ENCODE peak calls at places on chromosome 21, in five cellular contexts. N, G, V, C and O are unnamed samples.
A peak's percentile ranks its signal among the peaks of the same experiment; 100 is the strongest.

GRCh38 chr21:29477941-29478340 is 179.2 kb downstream of the BACH1 start:
- DNase-seq in C (no peak), G (no peak), N (no peak), V (no peak), O (peak; percentile 77)

GRCh38 chr21:37393030-37393429 is 26.5 kb downstream of the DYRK1A start:
- DNase-seq in G (no peak), C (no peak), V (no peak), N (no peak), O (no peak)

GRCh38 chr21:40631201-40631600 is 215.8 kb downstream of the DSCAM start:
- DNase-seq in N (no peak), C (no peak), G (no peak), V (no peak), O (no peak)

GRCh38 chr21:34182436-34182835 is 109.1 kb downstream of the MRPS6 start:
- DNase-seq in V (no peak), C (no peak), N (no peak), G (no peak), O (peak; percentile 20)

GRCh38 chr21:37531402-37532042 is 164.9 kb downstream of the DYRK1A start:
- DNase-seq in V (no peak), C (peak; percentile 44), G (no peak), N (no peak), O (peak; percentile 8)

GRCh38 chr21:34280389-34280795 is 83.4 kb upstream of the KCNE2 start:
- DNase-seq in C (no peak), N (no peak), G (no peak), V (no peak), O (peak; percentile 1)

GRCh38 chr21:41162111-41162510 is 5.8 kb upstream of the BACE2 start:
- DNase-seq in C (no peak), N (no peak), V (no peak), G (no peak), O (no peak)

GRCh38 chr21:15192243-15192642 is 127.4 kb upstream of the NRIP1 start:
- DNase-seq in V (no peak), N (no peak), G (no peak), C (no peak), O (no peak)

GRCh38 chr21:41321211-41321907 is 4.8 kb downstream of the FAM3B start:
- DNase-seq in C (peak; percentile 49), V (no peak), N (peak; percentile 95), G (no peak), O (no peak)

GRCh38 chr21:37817242-37817641 is 99.0 kb downstream of the KCNJ6 start:
- DNase-seq in V (no peak), C (no peak), G (no peak), N (no peak), O (no peak)

GRCh38 chr21:46550511-46550941 is 54.4 kb downstream of the S100B start:
- DNase-seq in G (no peak), V (no peak), C (peak; percentile 63), N (no peak), O (no peak)

GRCh38 chr21:37551406-37552355 is 185.1 kb downstream of the DYRK1A start:
- DNase-seq in V (no peak), N (no peak), G (no peak), C (peak; percentile 81), O (peak; percentile 26)

GRCh38 chr21:41446571-41446970 is 20.5 kb downstream of the MX1 start:
- DNase-seq in G (no peak), V (no peak), C (no peak), N (no peak), O (no peak)

GRCh38 chr21:40902299-40902698 is 55.3 kb upstream of the DSCAM start:
- DNase-seq in G (no peak), N (no peak), V (no peak), C (no peak), O (no peak)

GRCh38 chr21:35037384-35038105 is 11.6 kb downstream of the RUNX1 start:
- DNase-seq in G (no peak), N (no peak), C (no peak), V (no peak), O (no peak)

GRCh38 chr21:41684381-41685245 is 82.2 kb downstream of the RIPK4 start:
- DNase-seq in N (no peak), V (no peak), G (no peak), C (peak; percentile 90), O (peak; percentile 70)

GRCh38 chr21:16162953-16163352 is 433.2 kb downstream of the USP25 start:
- DNase-seq in G (no peak), V (no peak), C (no peak), N (no peak), O (no peak)

GRCh38 chr21:14850394-14850793 is 214.4 kb downstream of the NRIP1 start:
- DNase-seq in N (no peak), G (no peak), C (no peak), V (no peak), O (peak; percentile 23)

GRCh38 chr21:41136286-41136685 is 31.7 kb upstream of the BACE2 start:
- DNase-seq in G (no peak), V (no peak), C (no peak), N (no peak), O (no peak)

GRCh38 chr21:16305686-16306085 is 575.9 kb downstream of the USP25 start:
- DNase-seq in N (no peak), G (no peak), C (no peak), V (no peak), O (peak; percentile 48)

DNA sequence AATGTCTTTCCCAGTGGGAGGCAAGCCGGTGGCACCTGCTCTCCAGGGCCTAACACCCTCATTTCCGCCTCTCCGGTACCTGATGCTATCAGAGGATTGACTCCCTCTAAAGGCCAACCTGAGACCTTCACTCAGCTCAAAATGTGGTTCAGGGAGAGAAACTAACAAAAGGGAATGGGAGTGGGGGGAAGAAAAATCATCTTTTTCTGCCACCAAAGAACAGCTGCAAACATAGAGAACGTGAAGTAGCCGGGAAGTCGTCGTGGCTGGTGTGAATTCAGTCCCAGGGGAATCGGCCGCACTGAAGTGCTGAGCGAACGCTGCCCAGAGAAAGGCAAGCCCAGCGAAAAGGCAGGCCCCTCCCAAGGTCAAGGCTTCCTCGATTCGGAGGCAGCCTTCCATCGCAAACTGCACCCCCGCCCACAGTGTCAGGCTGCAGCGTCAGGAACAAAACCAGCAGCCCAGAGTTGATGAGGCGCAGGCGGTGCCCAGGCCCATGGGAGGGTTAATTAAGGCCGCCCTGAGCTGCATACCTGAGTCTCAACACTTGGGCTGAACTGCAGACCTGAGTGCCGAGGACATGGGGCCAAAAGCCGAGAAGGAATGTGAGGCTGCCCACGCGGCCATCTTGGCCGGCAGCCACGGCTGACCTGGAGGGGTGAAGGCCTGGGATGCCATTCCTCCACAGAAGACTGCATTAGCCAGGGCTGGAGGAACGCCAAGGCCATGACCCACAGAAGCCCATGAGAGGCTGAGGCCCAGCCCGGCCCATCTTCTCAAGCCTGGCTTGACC is 160.2 kb downstream of the PSMG1 start:
- DNase-seq in N (no peak), G (no peak), C (peak; percentile 85), V (no peak), O (peak; percentile 21)
- H3K27ac ChIP-seq in N (no peak overlapping the region), G (no peak overlapping the region), C (no peak overlapping the region), V (no peak overlapping the region), O (no peak overlapping the region)

GRCh38 chr21:45421071-45421845 is 16.3 kb downstream of the COL18A1 start:
- DNase-seq in N (no peak), G (no peak), C (no peak), V (no peak), O (no peak)

GRCh38 chr21:45421846-45422775 is 17.1 kb downstream of the COL18A1 start:
- DNase-seq in N (no peak), V (no peak), C (no peak), G (no peak), O (no peak)

GRCh38 chr21:45423968-45424853 is 19.2 kb downstream of the COL18A1 start:
- DNase-seq in C (no peak), N (no peak), V (no peak), G (no peak), O (no peak)

GRCh38 chr21:45424854-45425795 is 20.2 kb downstream of the COL18A1 start:
- DNase-seq in N (no peak), V (no peak), C (no peak), G (no peak), O (no peak)

GRCh38 chr21:45423201-45423955 is 18.4 kb downstream of the COL18A1 start:
- DNase-seq in V (no peak), C (no peak), N (no peak), G (no peak), O (no peak)
- H4K20me1 ChIP-seq in V (peaks cover 63% of the 10 kb centered on the region), C (no peaks in the 10 kb centered on the region), N (no peaks in the 10 kb centered on the region), G (no peaks in the 10 kb centered on the region), O (no peaks in the 10 kb centered on the region)

DNA sequence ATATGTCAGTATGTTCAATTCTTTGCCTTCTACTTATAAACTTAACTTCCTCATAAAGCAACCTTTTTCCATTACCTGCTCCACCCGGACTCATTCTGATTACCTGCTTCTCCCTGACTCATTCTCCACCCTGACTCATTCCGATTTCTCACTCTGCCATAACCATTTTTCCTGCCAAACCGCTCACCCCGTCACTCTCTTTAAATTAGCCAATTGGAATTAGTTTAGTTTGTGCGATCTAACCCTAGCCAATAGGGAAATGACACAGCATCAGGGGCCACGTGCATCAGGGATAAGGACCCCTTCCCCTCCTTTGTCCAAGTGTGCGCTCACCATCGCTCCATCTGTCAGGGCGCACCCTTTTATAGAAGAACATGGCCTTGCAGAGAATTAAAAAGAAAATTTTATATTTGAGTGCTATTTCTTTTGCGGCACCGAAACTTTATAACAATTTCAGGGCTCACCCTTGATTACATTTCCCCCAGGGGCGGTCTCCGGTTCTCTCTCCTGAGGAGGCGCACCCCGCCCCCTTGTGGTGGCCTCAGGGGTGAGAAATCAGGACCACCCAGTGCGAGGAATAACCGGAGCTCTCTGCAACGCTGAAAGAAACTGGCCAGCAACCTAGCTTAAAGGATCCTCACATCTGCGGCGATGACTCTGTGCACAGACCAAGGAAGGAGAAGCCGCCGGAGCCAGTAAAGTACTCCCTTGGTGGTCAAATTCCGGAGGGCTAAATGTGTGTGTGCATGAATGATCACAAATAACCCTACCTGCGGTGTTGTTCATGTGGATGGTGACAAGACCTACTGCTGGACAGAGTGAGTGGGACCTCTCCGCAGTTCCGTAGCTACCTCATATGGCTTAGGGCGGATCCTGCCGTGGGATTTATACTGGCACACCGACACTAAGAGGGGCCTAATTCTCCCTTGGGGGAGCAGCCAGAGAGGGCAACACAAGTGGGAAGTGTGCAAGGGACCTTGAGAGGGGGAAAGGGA is 30.3 kb upstream of the CBR3 start:
- DNase-seq in N (no peak), C (no peak), V (peak; percentile 40), G (peak; percentile 24), O (peak; percentile 21)
- H3K27ac ChIP-seq in N (no peak overlapping the region), C (no peak overlapping the region), V (no peak overlapping the region), G (no peak overlapping the region), O (no peak overlapping the region)

GRCh38 chr21:26137379-26138060 is 33.0 kb downstream of the APP start:
- DNase-seq in N (no peak), C (no peak), V (no peak), G (no peak), O (peak; percentile 39)
- H4K20me1 ChIP-seq in N (no peaks in the 10 kb centered on the region), C (peaks cover 15% of the 10 kb centered on the region), V (no peaks in the 10 kb centered on the region), G (peaks cover under 1% of the 10 kb centered on the region), O (no peaks in the 10 kb centered on the region)